ENCODE peak calls at places on chromosomes 13 and 19, in four cellular contexts. W, U, G and V are unnamed samples.

GRCh38 chr13:88627071-88627470 is 955.9 kb downstream of the SLITRK5 start:
- DNase-seq in W (no peak), U (no peak), G (no peak), V (no peak)

GRCh38 chr19:2969104-2969504 is 8.3 kb upstream of the TLE6 start:
- DNase-seq in W (no peak), U (no peak), G (peak), V (no peak)

GRCh38 chr13:26664942-26665341 is 95.6 kb downstream of the GPR12 start:
- DNase-seq in W (no peak), U (no peak), G (no peak), V (no peak)

GRCh38 chr13:98447881-98448641 is 128.8 kb downstream of the STK24 start:
- DNase-seq in W (no peak), U (no peak), G (peak), V (peak)

GRCh38 chr13:64051278-64051677 is 2635.6 kb upstream of the PCDH20 start:
- DNase-seq in W (no peak), U (no peak), G (no peak), V (no peak)

GRCh38 chr19:51327066-51327985 is 14.6 kb downstream of the VSIG10L start:
- DNase-seq in W (no peak), U (peak), G (peak), V (peak)

GRCh38 chr19:5104871-5105351 is 136.0 kb downstream of the KDM4B start:
- DNase-seq in W (no peak), U (peak), G (no peak), V (no peak)

GRCh38 chr19:30244533-30244932 is 127.7 kb upstream of the ZNF536 start:
- DNase-seq in W (no peak), U (no peak), G (no peak), V (no peak)

GRCh38 chr19:21128901-21129698 is 12.7 kb upstream of the ZNF431 start:
- DNase-seq in W (no peak), U (peak), G (no peak), V (no peak)

GRCh38 chr19:4971424-4971793 is 2.5 kb downstream of the KDM4B start:
- DNase-seq in W (no peak), U (peak), G (peak), V (no peak)

GRCh38 chr13:105291987-105292386 is 1243.5 kb downstream of the EFNB2 start:
- DNase-seq in W (no peak), U (no peak), G (no peak), V (no peak)

GRCh38 chr19:8626823-8627222 is 3.6 kb upstream of the NFILZ start:
- DNase-seq in W (no peak), U (no peak), G (no peak), V (no peak)

GRCh38 chr19:18097993-18098890 is 664 bp downstream of the MAST3 start:
- DNase-seq in W (no peak), U (no peak), G (no peak), V (no peak)

GRCh38 chr19:5218963-5219530 is 121.6 kb downstream of the PTPRS start:
- DNase-seq in W (no peak), U (no peak), G (no peak), V (no peak)

GRCh38 chr19:33325920-33326319 is 23.6 kb upstream of the CEBPA start:
- DNase-seq in W (no peak), U (no peak), G (no peak), V (no peak)

GRCh38 chr13:96082640-96083039 is 7.3 kb upstream of the HS6ST3 start:
- DNase-seq in W (no peak), U (no peak), G (no peak), V (no peak)

GRCh38 chr19:53945441-53945840 is 17.3 kb upstream of the CACNG8 start:
- DNase-seq in W (no peak), U (no peak), G (peak), V (peak)

GRCh38 chr13:114064516-114065140 is 67.8 kb downstream of the RASA3 start:
- DNase-seq in W (no peak), U (no peak), G (peak), V (no peak)

DNA sequence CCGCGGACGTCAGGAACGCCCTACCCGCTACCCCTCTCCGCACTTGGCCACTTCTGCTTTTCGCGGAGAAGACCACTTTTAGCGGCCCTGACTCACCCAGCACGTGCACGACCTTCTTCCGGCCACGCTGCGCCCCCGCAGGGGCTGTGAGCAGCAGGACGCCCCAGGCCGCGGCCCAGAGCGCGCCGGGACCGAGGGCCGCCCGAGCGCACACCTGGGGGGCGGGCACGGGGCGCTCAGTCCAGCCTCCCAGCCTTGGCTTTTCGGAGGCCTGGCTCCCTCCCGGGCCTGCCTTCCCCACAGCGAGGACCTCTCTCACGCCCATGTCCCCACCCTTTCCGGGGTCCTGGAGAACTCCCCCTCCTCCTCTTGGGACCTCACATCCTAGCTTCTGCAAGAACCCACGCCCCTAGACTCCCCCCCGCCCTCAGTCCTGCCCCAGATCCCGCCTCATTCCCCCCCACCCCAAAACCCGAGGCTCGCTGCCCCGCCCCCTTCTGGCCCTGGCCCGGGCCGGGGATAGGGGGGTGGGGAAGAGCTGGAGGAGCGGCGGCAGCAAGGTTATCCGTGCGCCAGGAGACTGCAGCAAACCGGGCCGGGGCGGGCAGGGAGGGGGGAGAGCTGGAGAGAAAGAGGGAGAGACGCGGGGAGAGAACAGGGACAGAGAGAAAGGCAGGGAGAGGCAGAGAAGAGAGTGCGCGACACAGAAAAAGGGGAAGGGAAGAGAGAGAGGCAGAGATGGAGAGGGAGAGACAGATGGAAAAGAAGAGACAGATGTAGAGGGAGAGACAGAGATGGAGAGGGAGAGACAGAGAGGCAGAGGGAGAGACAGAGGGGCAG is 11.5 kb downstream of the TM6SF2 start:
- DNase-seq in W (no peak), U (no peak), G (peak), V (no peak)
- TF ChIP-seq BHLHE40 in W (peak), U (no peak), G (peak), V (no peak)

GRCh38 chr19:41848666-41849065 is 3.8 kb downstream of the DMRTC2 start:
- DNase-seq in W (no peak), U (no peak), G (no peak), V (no peak)

GRCh38 chr19:41845001-41845050 is at the start of gene DMRTC2:
- DNase-seq in W (no peak), U (no peak), G (no peak), V (no peak)

GRCh38 chr19:41849067-41849466 is 4.2 kb downstream of the DMRTC2 start:
- DNase-seq in W (no peak), U (no peak), G (no peak), V (no peak)

GRCh38 chr19:41845051-41845590 is 279 bp downstream of the DMRTC2 start:
- DNase-seq in W (no peak), U (no peak), G (no peak), V (no peak)

DNA sequence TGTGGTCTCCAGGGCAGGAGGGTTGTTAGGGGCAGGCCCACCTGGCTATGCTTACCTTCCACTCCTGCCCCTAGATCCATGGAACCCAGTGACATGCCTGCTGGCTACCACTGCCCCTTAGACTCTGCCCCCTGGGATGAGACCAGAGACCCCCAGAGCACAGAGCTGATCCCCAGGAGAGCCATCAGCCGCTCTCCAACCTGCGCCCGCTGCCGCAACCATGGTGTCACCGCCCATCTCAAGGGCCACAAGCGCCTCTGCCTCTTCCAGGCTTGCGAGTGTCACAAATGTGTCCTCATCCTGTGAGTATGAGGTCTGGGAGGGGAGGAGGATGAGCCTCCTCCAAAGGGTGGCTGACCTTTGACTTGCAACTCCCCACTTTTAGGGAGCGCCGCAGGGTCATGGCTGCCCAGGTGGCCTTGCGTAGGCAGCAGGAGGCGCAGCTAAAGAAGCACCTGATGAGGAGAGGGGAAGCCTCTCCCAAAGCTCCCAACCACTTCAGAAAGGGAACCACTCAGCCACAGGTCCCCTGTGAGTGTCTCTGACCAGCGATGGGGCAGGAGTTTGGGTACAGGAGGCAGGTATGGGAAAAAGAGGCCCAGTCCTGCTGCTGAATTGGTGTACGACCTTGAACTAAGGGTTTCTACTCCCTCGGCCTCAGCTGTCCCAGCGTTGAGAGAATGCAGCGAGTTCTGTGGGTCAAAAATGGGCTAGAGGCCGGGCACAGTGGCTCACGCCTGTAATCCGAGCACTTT is 2.7 kb downstream of the DMRTC2 start:
- DNase-seq in W (no peak), U (no peak), G (no peak), V (no peak)
- TF ChIP-seq TARDBP in W (no peak), U (no peak), G (no peak), V (no peak)

GRCh38 chr19:37333457-37333856 is 37.4 kb upstream of the ZNF527 start:
- DNase-seq in W (no peak), U (no peak), G (no peak), V (no peak)
- TF ChIP-seq BHLHE40 in W (no peak), U (no peak), G (no peak), V (no peak)

GRCh38 chr13:31267126-31267784 is 67.5 kb downstream of the B3GLCT start:
- DNase-seq in W (no peak), U (no peak), G (no peak), V (no peak)
- TF ChIP-seq TARDBP in W (no peak), U (no peak), G (no peak), V (no peak)

DNA sequence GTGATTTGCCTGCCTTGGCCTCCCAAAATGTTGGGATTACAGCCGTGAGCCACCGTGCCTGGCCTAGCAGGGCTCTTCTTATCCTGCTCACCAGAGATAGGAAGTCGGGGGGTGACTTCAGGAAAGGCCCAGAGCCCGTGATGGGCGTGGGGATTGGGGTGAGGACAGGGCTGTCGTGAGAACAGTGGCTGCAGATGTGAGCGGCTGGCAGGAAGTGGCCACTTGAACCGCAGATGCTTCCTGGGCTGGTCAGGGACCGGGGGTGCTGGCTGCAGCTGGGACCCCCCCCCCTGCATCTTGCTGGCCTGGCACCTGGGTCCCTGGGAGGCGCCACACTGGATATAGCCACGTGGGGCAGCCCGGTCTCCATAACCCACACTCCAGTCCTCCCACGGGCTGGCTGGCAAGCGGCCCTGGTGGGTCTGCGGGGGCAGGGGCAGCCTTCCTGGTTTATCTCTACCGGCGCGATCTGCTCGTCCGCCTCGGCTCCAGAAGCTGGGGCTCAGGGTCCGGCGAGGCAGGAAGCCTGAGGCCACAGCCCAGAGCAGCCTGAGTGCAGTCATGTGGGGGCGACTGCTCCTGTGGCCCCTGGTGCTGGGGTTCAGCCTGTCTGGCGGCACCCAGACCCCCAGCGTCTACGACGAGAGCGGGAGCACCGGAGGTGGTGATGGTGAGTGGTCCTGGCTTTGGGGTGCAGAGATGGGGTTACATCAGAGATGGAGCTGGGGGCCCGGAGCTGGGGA is at the start of gene F2RL3:
- DNase-seq in W (no peak), U (no peak), G (peak), V (no peak)
- TF ChIP-seq BHLHE40 in W (peak), U (no peak), G (peak), V (no peak)